ENCODE peak calls at places on chromosomes 3 and 15, in eight cellular contexts. I, H, M, C, J, Y, X and R are unnamed samples.

GRCh38 chr3:171526869-171527268 is 66.7 kb upstream of the TNIK start:
- DNase-seq in M (no peak), X (peak), J (peak), H (no peak), Y (peak), C (no peak), I (no peak), R (peak)

GRCh38 chr3:54176106-54176505 is 53.8 kb downstream of the CACNA2D3 start:
- DNase-seq in C (no peak), I (no peak), M (peak), J (no peak), Y (no peak), X (no peak), H (no peak), R (no peak)

GRCh38 chr3:72414481-72415016 is 433.7 kb downstream of the SHQ1 start:
- DNase-seq in Y (no peak), H (no peak), I (no peak), X (no peak), M (no peak), J (no peak), C (no peak), R (no peak)

GRCh38 chr3:30421261-30421660 is 185.1 kb upstream of the TGFBR2 start:
- DNase-seq in X (peak), C (no peak), H (no peak), Y (peak), M (no peak), I (no peak), J (no peak), R (peak)

GRCh38 chr15:58985443-58985842 is 2.0 kb upstream of the RNF111 start:
- DNase-seq in Y (peak), X (peak), M (no peak), H (no peak), C (no peak), I (no peak), J (no peak), R (no peak)

GRCh38 chr3:172750069-172750367 is 508 bp upstream of the ECT2 start:
- DNase-seq in Y (no peak), C (no peak), I (no peak), H (no peak), X (no peak), J (no peak), M (no peak), R (no peak)

GRCh38 chr3:185371683-185372082 is 8.7 kb downstream of the MAP3K13 start:
- DNase-seq in I (no peak), C (no peak), Y (no peak), X (no peak), M (no peak), J (no peak), H (no peak), R (no peak)

GRCh38 chr15:95113041-95113440 is 881.7 kb downstream of the MCTP2 start:
- DNase-seq in Y (no peak), H (no peak), X (no peak), J (no peak), I (no peak), C (no peak), M (no peak), R (no peak)

GRCh38 chr15:90402230-90402629 is 14.2 kb downstream of the IQGAP1 start:
- DNase-seq in X (peak), Y (peak), J (peak), I (no peak), H (no peak), C (no peak), M (no peak), R (no peak)

GRCh38 chr15:57477736-57478522 is 101.6 kb downstream of the CGNL1 start:
- DNase-seq in Y (no peak), I (no peak), X (no peak), C (no peak), H (peak), M (no peak), J (no peak), R (no peak)

GRCh38 chr3:170383567-170383966 is 26.1 kb downstream of the SKIL start:
- DNase-seq in C (no peak), H (no peak), X (peak), I (no peak), Y (peak), M (no peak), J (no peak), R (peak)

GRCh38 chr15:38531509-38531908 is 33.1 kb downstream of the RASGRP1 start:
- DNase-seq in M (no peak), Y (peak), C (no peak), H (no peak), I (no peak), X (peak), J (no peak), R (no peak)

GRCh38 chr3:189292667-189293478 is 121.1 kb downstream of the TPRG1 start:
- DNase-seq in H (no peak), M (peak), C (no peak), J (no peak), Y (no peak), I (no peak), X (no peak), R (no peak)

GRCh38 chr3:62332771-62333381 is 40.5 kb downstream of the FEZF2 start:
- DNase-seq in C (no peak), H (no peak), X (peak), Y (peak), I (peak), M (peak), J (peak), R (no peak)

GRCh38 chr3:125104639-125105038 is 48.8 kb upstream of the HEG1 start:
- DNase-seq in M (no peak), J (no peak), H (no peak), C (no peak), Y (peak), I (no peak), X (peak), R (no peak)

GRCh38 chr3:190238871-190239270 is 83.4 kb downstream of the CLDN1 start:
- DNase-seq in C (no peak), J (no peak), Y (no peak), X (no peak), H (no peak), M (no peak), I (no peak), R (no peak)

GRCh38 chr15:100457201-100457600 is 71.5 kb downstream of the CERS3 start:
- DNase-seq in M (no peak), I (no peak), J (no peak), H (no peak), Y (peak), X (peak), C (no peak), R (no peak)

GRCh38 chr3:59925946-59926345 is 876.1 kb upstream of the CFAP20DC start:
- DNase-seq in M (no peak), Y (no peak), C (no peak), J (no peak), H (no peak), I (no peak), X (no peak), R (no peak)

GRCh38 chr3:190860531-190860930 is 2.0 kb downstream of the GMNC start:
- DNase-seq in H (no peak), M (no peak), C (no peak), X (no peak), J (no peak), Y (no peak), I (no peak), R (no peak)

GRCh38 chr3:190533511-190534282 is 19.8 kb downstream of the IL1RAP start:
- DNase-seq in H (no peak), C (peak), I (no peak), Y (peak), M (peak), J (peak), X (peak), R (peak)

GRCh38 chr15:41655716-41656115 is 4.5 kb upstream of the MGA start:
- DNase-seq in C (no peak), I (no peak), Y (peak), M (no peak), J (no peak), X (peak), H (no peak), R (no peak)

GRCh38 chr3:116057403-116058006 is 387.8 kb downstream of the LSAMP start:
- DNase-seq in J (no peak), X (no peak), I (no peak), M (no peak), C (no peak), Y (no peak), H (no peak), R (peak)

GRCh38 chr3:59660852-59661624 is 611.2 kb upstream of the CFAP20DC start:
- DNase-seq in X (no peak), C (no peak), M (no peak), I (no peak), H (no peak), J (no peak), Y (peak), R (no peak)

GRCh38 chr3:172268425-172268824 is 179.8 kb downstream of the GHSR start:
- DNase-seq in M (no peak), I (no peak), Y (no peak), C (no peak), J (no peak), X (no peak), H (no peak), R (no peak)

DNA sequence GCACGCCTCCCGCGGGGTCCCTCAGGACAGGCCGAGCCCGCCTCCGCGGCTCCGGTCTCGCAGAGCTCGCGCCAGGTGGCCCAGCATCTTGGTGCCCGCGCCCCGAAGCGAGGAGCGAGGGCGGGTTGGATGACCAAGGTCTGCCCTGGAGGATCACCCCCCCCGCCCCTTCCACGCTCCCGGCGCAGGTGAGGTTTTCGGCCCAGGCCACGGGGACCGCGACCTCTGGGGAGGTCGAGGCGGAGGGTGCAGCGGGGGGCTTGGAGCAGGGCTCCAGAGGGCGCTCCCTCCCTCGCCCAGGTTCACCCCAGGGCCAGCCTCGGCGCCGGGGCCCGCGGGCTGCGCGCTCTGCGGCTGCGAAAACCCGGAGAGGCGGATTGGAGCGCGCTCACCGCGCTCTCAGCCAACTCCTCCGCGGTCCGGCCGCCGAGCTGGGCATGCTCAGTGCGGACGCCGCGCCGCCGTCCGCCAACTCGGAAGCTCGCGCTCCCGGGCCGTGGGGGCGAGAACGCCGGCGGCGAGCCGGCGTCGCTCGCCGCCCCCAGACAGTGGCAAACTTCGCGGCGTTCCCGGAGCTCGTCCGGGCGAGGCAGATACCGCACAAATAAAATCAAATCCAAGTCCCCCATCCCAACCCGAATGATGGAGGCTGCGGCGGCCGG is at the start of gene MED12L:
- DNase-seq in I (peak), M (peak), H (peak), X (peak), C (peak), J (no peak), Y (peak), R (no peak)
- TF ChIP-seq CTCF in I (peak), M (no peak), H (no peak), X (no peak), C (no peak), J (no peak), Y (no peak), R (no peak)

DNA sequence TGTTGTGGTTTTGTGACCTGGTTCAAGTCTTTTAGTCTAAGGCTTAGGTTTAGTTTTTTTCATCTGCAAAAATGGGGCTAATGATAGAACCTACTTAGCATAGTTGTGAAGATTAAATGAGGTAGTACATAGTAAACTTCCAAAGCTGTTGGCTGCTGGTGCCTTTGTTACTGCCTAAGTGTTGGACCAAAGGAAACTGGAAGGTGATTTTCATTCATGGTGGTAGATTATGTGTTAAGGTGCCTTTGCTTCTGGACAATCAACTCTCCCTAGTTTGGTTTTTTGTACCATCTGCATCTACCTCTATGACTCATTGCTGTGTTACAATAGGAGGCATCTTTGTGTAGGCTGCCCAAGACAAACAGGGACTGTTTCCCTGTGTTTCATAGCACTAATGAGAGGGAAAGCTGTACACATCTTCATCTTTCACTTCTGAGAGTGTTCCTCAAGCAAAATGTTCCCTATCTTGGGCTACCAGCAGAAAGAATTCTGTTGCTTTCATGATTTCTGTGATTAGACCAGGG is 3.2 kb downstream of the MAP2K1 start:
- DNase-seq in Y (peak), H (no peak), I (peak), X (peak), J (no peak), C (no peak), M (no peak), R (no peak)
- H3K4me3 ChIP-seq in Y (no peak), H (no peak), I (peak), X (no peak), J (no peak), C (no peak), M (no peak), R (no peak)

DNA sequence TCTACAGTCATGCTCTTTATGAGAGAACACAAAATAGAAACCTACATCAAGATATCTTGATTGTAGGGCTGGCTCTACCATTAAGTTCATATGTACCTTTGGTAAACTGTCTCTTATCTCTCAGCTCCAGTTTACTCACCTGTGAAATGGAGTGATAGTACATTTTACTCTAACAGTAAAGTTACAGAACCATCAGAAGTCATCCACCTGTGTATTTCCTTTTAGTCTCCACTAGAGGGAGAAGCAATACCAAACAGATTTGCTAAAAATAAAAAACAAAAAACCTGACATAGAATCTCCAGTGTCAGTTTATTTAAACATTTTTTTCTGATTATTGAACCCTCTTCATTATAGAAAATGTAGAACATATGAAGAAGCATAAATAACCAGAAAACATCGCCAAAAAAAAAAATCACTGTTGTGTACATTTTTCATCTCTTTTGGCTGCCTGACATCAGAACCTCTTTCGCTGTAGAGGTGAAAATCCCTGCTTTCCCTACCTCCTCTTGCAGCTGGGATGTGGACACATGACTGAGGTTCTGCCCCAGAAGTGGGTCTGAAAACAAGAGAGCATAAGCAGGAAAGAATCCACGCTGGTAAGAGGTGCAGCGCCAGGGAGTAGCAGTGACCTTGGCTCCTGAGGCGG is 48.7 kb upstream of the WDR72 start:
- DNase-seq in C (peak), Y (no peak), J (no peak), M (no peak), H (no peak), X (peak), I (peak), R (no peak)
- TF ChIP-seq CTCF in C (peak), Y (peak), J (peak), M (peak), H (peak), X (peak), I (peak), R (no peak)

GRCh38 chr15:89338036-89338435 is 3.4 kb upstream of the POLG start:
- DNase-seq in Y (no peak), J (no peak), H (no peak), I (no peak), C (no peak), M (no peak), X (no peak), R (no peak)

GRCh38 chr15:89334510-89335288 is at the start of gene POLG:
- DNase-seq in J (peak), I (peak), C (peak), H (peak), Y (peak), M (peak), X (peak), R (peak)

GRCh38 chr15:89333959-89334509 is 590 bp downstream of the POLG start:
- DNase-seq in M (peak), X (no peak), Y (no peak), C (no peak), J (no peak), I (no peak), H (peak), R (no peak)

GRCh38 chr15:89333011-89333860 is 1.4 kb downstream of the POLG start:
- DNase-seq in Y (no peak), H (no peak), X (no peak), M (no peak), C (no peak), J (no peak), I (peak), R (no peak)

GRCh38 chr15:89335289-89336041 is 841 bp upstream of the POLG start:
- DNase-seq in C (no peak), I (peak), Y (no peak), J (no peak), H (no peak), X (no peak), M (peak), R (no peak)
- H3K4me3 ChIP-seq in C (peak), I (peak), Y (peak), J (peak), H (peak), X (peak), M (peak), R (peak)

GRCh38 chr3:56590814-56591213 is 33.8 kb downstream of the CCDC66 start:
- DNase-seq in M (no peak), I (no peak), H (no peak), Y (peak), J (no peak), C (no peak), X (peak), R (no peak)

GRCh38 chr3:56591256-56591655 is 34.3 kb downstream of the CCDC66 start:
- DNase-seq in J (no peak), C (no peak), M (no peak), I (no peak), X (no peak), Y (peak), H (no peak), R (no peak)

GRCh38 chr3:56595956-56596355 is 39.0 kb downstream of the CCDC66 start:
- DNase-seq in J (no peak), X (no peak), I (no peak), M (no peak), Y (no peak), H (no peak), C (no peak), R (no peak)

GRCh38 chr3:56593455-56594158 is 36.6 kb downstream of the CCDC66 start:
- DNase-seq in Y (no peak), I (peak), M (no peak), C (no peak), H (no peak), X (no peak), J (no peak), R (no peak)

DNA sequence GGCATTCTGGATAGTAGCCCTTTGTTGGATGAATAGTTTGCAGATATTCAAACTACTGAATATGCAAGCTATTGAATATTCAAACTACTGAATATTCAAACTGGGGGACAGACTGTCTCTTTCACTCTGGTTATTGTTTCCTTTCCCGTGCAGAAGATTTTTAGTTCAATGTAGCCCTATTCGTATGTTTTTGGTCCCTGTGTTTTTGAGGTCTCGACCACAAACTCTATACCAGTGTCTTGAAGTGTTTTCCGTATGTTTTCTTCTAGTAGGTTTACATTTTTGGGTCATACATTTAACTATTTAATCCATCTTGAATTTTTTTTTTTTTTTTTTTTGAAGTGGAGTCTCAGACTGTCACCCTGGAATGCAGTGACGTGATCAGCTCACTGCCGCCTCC is 39.5 kb downstream of the CCDC66 start:
- DNase-seq in Y (no peak), M (no peak), I (no peak), J (no peak), C (no peak), X (no peak), H (no peak), R (no peak)
- TF ChIP-seq CTCF in Y (no peak), M (no peak), I (no peak), J (no peak), C (no peak), X (no peak), H (no peak), R (no peak)

DNA sequence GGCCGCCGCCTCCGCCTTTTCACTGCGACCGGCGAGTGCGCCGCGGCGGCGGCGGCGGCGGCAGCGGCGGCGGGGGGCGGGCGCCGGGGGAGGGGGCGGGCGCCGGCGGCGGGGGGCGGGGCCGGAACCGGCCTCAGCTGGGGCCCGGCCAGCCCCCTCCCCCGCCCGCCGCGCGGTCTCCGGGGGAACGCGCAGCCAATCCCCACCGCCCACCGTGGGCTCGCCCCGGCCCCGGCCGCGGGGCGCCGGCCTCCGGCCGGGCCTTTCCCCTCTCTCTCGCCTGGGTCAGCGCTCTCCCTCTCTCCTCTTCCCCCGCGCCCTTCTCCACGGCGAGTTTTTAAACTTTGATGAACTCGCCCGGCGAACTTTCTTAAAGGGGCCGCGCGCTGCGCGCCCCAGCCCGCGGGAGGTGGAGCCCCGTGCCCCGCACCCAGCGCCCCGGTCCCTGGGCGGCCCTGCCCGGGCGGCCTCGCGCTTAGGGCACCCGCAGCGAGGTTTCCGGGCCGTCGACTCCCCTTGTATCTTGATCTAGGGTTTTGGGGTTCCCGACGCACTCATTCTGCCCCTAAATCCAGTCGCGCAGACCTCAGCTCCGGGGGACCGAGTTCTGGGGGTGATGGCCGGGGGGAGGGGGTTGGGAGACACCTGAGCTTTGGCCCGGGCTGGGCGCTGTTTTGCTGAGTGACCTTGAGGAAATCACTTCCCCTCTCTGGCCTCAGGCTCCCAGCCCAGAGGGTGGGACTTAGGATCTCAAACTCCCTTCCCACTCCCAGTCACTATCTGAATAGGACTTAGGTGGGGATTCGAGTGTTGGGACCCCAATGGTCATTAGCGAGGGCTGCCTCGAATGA is at the start of gene RBPMS2:
- DNase-seq in Y (peak), C (peak), X (no peak), I (no peak), M (no peak), H (no peak), J (no peak), R (no peak)
- H3K4me3 ChIP-seq in Y (peak), C (peak), X (peak), I (no peak), M (peak), H (peak), J (peak), R (peak)